ENCODE peak calls at places on chromosome 19, in nine cellular contexts. One of them, this sample, is unnamed.

GRCh38 chr19:40927567-40927966 is 45.5 kb upstream of the CYP2A7 start:
- DNase-seq in ovary: no peak
- DNase-seq in ureter: no peak
- DNase-seq in activated CD4-positive, CD25-positive, alpha-beta regulatory T cell: no peak
- DNase-seq in stimulated activated naive CD4-positive, alpha-beta T cell: no peak
- DNase-seq in NCI-H774: no peak
- DNase-seq in ACHN: no peak
- DNase-seq in effector CD4-positive, alpha-beta T cell: no peak
- DNase-seq in adipocyte: no peak
- DNase-seq in this sample: no peak

GRCh38 chr19:5903502-5904301 is at the start of gene NDUFA11:
- DNase-seq in ovary: peak; percentile 97
- DNase-seq in ureter: peak; percentile 99
- DNase-seq in activated CD4-positive, CD25-positive, alpha-beta regulatory T cell: peak; percentile 97
- DNase-seq in stimulated activated naive CD4-positive, alpha-beta T cell: peak; percentile 99
- DNase-seq in NCI-H774: peak; percentile 92
- DNase-seq in ACHN: peak; percentile 92
- DNase-seq in effector CD4-positive, alpha-beta T cell: peak; percentile 98
- DNase-seq in adipocyte: peak; percentile 98
- DNase-seq in this sample: peak; percentile 97

GRCh38 chr19:53910170-53910518 is 1.1 kb downstream of the CACNG7 start:
- DNase-seq in ovary: no peak
- DNase-seq in ureter: no peak
- DNase-seq in activated CD4-positive, CD25-positive, alpha-beta regulatory T cell: no peak
- DNase-seq in stimulated activated naive CD4-positive, alpha-beta T cell: no peak
- DNase-seq in NCI-H774: no peak
- DNase-seq in ACHN: no peak
- DNase-seq in effector CD4-positive, alpha-beta T cell: no peak
- DNase-seq in adipocyte: no peak
- DNase-seq in this sample: no peak

GRCh38 chr19:56309511-56310185 is 5.0 kb downstream of the ZSCAN5A start:
- DNase-seq in ovary: no peak
- DNase-seq in ureter: no peak
- DNase-seq in activated CD4-positive, CD25-positive, alpha-beta regulatory T cell: peak; percentile 31
- DNase-seq in stimulated activated naive CD4-positive, alpha-beta T cell: no peak
- DNase-seq in NCI-H774: no peak
- DNase-seq in ACHN: peak; percentile 62
- DNase-seq in effector CD4-positive, alpha-beta T cell: peak; percentile 27
- DNase-seq in adipocyte: peak; percentile 44
- DNase-seq in this sample: peak; percentile 24

GRCh38 chr19:13684021-13684420 is 80.3 kb upstream of the MRI1 start:
- DNase-seq in ovary: no peak
- DNase-seq in ureter: no peak
- DNase-seq in activated CD4-positive, CD25-positive, alpha-beta regulatory T cell: no peak
- DNase-seq in stimulated activated naive CD4-positive, alpha-beta T cell: no peak
- DNase-seq in NCI-H774: no peak
- DNase-seq in ACHN: no peak
- DNase-seq in effector CD4-positive, alpha-beta T cell: no peak
- DNase-seq in adipocyte: no peak
- DNase-seq in this sample: no peak

GRCh38 chr19:37594982-37595382 is 306 bp downstream of the ZNF540 start:
- DNase-seq in ovary: peak; percentile 72
- DNase-seq in ureter: peak; percentile 65
- DNase-seq in activated CD4-positive, CD25-positive, alpha-beta regulatory T cell: peak; percentile 46
- DNase-seq in stimulated activated naive CD4-positive, alpha-beta T cell: peak; percentile 68
- DNase-seq in NCI-H774: no peak
- DNase-seq in ACHN: peak; percentile 1
- DNase-seq in effector CD4-positive, alpha-beta T cell: peak; percentile 50
- DNase-seq in adipocyte: peak; percentile 77
- DNase-seq in this sample: peak; percentile 75

GRCh38 chr19:4652075-4652474 is 12.8 kb downstream of the TNFAIP8L1 start:
- DNase-seq in ovary: no peak
- DNase-seq in ureter: no peak
- DNase-seq in activated CD4-positive, CD25-positive, alpha-beta regulatory T cell: no peak
- DNase-seq in stimulated activated naive CD4-positive, alpha-beta T cell: no peak
- DNase-seq in NCI-H774: no peak
- DNase-seq in ACHN: no peak
- DNase-seq in effector CD4-positive, alpha-beta T cell: no peak
- DNase-seq in adipocyte: no peak
- DNase-seq in this sample: no peak

GRCh38 chr19:54109651-54110050 is 5.8 kb downstream of the TFPT start:
- DNase-seq in ovary: no peak
- DNase-seq in ureter: no peak
- DNase-seq in activated CD4-positive, CD25-positive, alpha-beta regulatory T cell: no peak
- DNase-seq in stimulated activated naive CD4-positive, alpha-beta T cell: no peak
- DNase-seq in NCI-H774: no peak
- DNase-seq in ACHN: no peak
- DNase-seq in effector CD4-positive, alpha-beta T cell: no peak
- DNase-seq in adipocyte: no peak
- DNase-seq in this sample: no peak

GRCh38 chr19:48258350-48258749 is 2.6 kb upstream of the CARD8 start:
- DNase-seq in ovary: no peak
- DNase-seq in ureter: no peak
- DNase-seq in activated CD4-positive, CD25-positive, alpha-beta regulatory T cell: no peak
- DNase-seq in stimulated activated naive CD4-positive, alpha-beta T cell: peak; percentile 20
- DNase-seq in NCI-H774: no peak
- DNase-seq in ACHN: no peak
- DNase-seq in effector CD4-positive, alpha-beta T cell: peak; percentile 20
- DNase-seq in adipocyte: no peak
- DNase-seq in this sample: no peak

GRCh38 chr19:12655546-12655945 is 11.0 kb downstream of the MAN2B1 start:
- DNase-seq in ovary: no peak
- DNase-seq in ureter: no peak
- DNase-seq in activated CD4-positive, CD25-positive, alpha-beta regulatory T cell: no peak
- DNase-seq in stimulated activated naive CD4-positive, alpha-beta T cell: no peak
- DNase-seq in NCI-H774: no peak
- DNase-seq in ACHN: no peak
- DNase-seq in effector CD4-positive, alpha-beta T cell: no peak
- DNase-seq in adipocyte: no peak
- DNase-seq in this sample: no peak

GRCh38 chr19:2888739-2889224 is 11.9 kb upstream of the ZNF57 start:
- DNase-seq in ovary: no peak
- DNase-seq in ureter: no peak
- DNase-seq in activated CD4-positive, CD25-positive, alpha-beta regulatory T cell: peak; percentile 31
- DNase-seq in stimulated activated naive CD4-positive, alpha-beta T cell: peak; percentile 59
- DNase-seq in NCI-H774: no peak
- DNase-seq in ACHN: no peak
- DNase-seq in effector CD4-positive, alpha-beta T cell: no peak
- DNase-seq in adipocyte: peak; percentile 40
- DNase-seq in this sample: no peak

GRCh38 chr19:55261671-55262126 is 2.9 kb upstream of the PPP6R1 start:
- DNase-seq in ovary: no peak
- DNase-seq in ureter: no peak
- DNase-seq in activated CD4-positive, CD25-positive, alpha-beta regulatory T cell: no peak
- DNase-seq in stimulated activated naive CD4-positive, alpha-beta T cell: no peak
- DNase-seq in NCI-H774: no peak
- DNase-seq in ACHN: no peak
- DNase-seq in effector CD4-positive, alpha-beta T cell: no peak
- DNase-seq in adipocyte: no peak
- DNase-seq in this sample: no peak

GRCh38 chr19:39078436-39079200 is 5.5 kb upstream of the ACP7 start:
- DNase-seq in ovary: no peak
- DNase-seq in ureter: no peak
- DNase-seq in activated CD4-positive, CD25-positive, alpha-beta regulatory T cell: no peak
- DNase-seq in stimulated activated naive CD4-positive, alpha-beta T cell: no peak
- DNase-seq in NCI-H774: no peak
- DNase-seq in ACHN: peak; percentile 86
- DNase-seq in effector CD4-positive, alpha-beta T cell: no peak
- DNase-seq in adipocyte: peak; percentile 92
- DNase-seq in this sample: no peak

GRCh38 chr19:48103922-48104321 is 6.7 kb downstream of the PLA2G4C start:
- DNase-seq in ovary: no peak
- DNase-seq in ureter: no peak
- DNase-seq in activated CD4-positive, CD25-positive, alpha-beta regulatory T cell: no peak
- DNase-seq in stimulated activated naive CD4-positive, alpha-beta T cell: no peak
- DNase-seq in NCI-H774: no peak
- DNase-seq in ACHN: no peak
- DNase-seq in effector CD4-positive, alpha-beta T cell: no peak
- DNase-seq in adipocyte: no peak
- DNase-seq in this sample: no peak

GRCh38 chr19:55212447-55212846 is 3.1 kb upstream of the PTPRH start:
- DNase-seq in ovary: no peak
- DNase-seq in ureter: no peak
- DNase-seq in activated CD4-positive, CD25-positive, alpha-beta regulatory T cell: no peak
- DNase-seq in stimulated activated naive CD4-positive, alpha-beta T cell: no peak
- DNase-seq in NCI-H774: peak; percentile 28
- DNase-seq in ACHN: peak; percentile 68
- DNase-seq in effector CD4-positive, alpha-beta T cell: no peak
- DNase-seq in adipocyte: no peak
- DNase-seq in this sample: no peak

GRCh38 chr19:29525901-29526729 is at the start of gene VSTM2B:
- DNase-seq in ovary: no peak
- DNase-seq in ureter: no peak
- DNase-seq in activated CD4-positive, CD25-positive, alpha-beta regulatory T cell: no peak
- DNase-seq in stimulated activated naive CD4-positive, alpha-beta T cell: no peak
- DNase-seq in NCI-H774: no peak
- DNase-seq in ACHN: no peak
- DNase-seq in effector CD4-positive, alpha-beta T cell: no peak
- DNase-seq in adipocyte: no peak
- DNase-seq in this sample: no peak

GRCh38 chr19:56109216-56109615 is 11.9 kb downstream of the ZNF787 start:
- DNase-seq in ovary: no peak
- DNase-seq in ureter: no peak
- DNase-seq in activated CD4-positive, CD25-positive, alpha-beta regulatory T cell: no peak
- DNase-seq in stimulated activated naive CD4-positive, alpha-beta T cell: no peak
- DNase-seq in NCI-H774: no peak
- DNase-seq in ACHN: no peak
- DNase-seq in effector CD4-positive, alpha-beta T cell: no peak
- DNase-seq in adipocyte: no peak
- DNase-seq in this sample: no peak

GRCh38 chr19:3162418-3163229 is 15.9 kb upstream of the S1PR4 start:
- DNase-seq in ovary: no peak
- DNase-seq in ureter: no peak
- DNase-seq in activated CD4-positive, CD25-positive, alpha-beta regulatory T cell: no peak
- DNase-seq in stimulated activated naive CD4-positive, alpha-beta T cell: no peak
- DNase-seq in NCI-H774: no peak
- DNase-seq in ACHN: no peak
- DNase-seq in effector CD4-positive, alpha-beta T cell: no peak
- DNase-seq in adipocyte: peak; percentile 38
- DNase-seq in this sample: peak; percentile 57

GRCh38 chr19:46787331-46788100 is 878 bp downstream of the SLC1A5 start:
- DNase-seq in ovary: peak; percentile 73
- DNase-seq in ureter: peak; percentile 76
- DNase-seq in activated CD4-positive, CD25-positive, alpha-beta regulatory T cell: no peak
- DNase-seq in stimulated activated naive CD4-positive, alpha-beta T cell: no peak
- DNase-seq in NCI-H774: no peak
- DNase-seq in ACHN: peak; percentile 59
- DNase-seq in effector CD4-positive, alpha-beta T cell: peak; percentile 20
- DNase-seq in adipocyte: peak; percentile 79
- DNase-seq in this sample: peak; percentile 11

GRCh38 chr19:42528354-42529247 is at the start of gene CEACAM1:
- DNase-seq in ovary: no peak
- DNase-seq in ureter: peak; percentile 70
- DNase-seq in activated CD4-positive, CD25-positive, alpha-beta regulatory T cell: no peak
- DNase-seq in stimulated activated naive CD4-positive, alpha-beta T cell: peak; percentile 25
- DNase-seq in NCI-H774: no peak
- DNase-seq in ACHN: peak; percentile 8
- DNase-seq in effector CD4-positive, alpha-beta T cell: peak; percentile 28
- DNase-seq in adipocyte: no peak
- DNase-seq in this sample: no peak

GRCh38 chr19:16779539-16780163 is 49.5 kb upstream of the SIN3B start:
- DNase-seq in ovary: no peak
- DNase-seq in ureter: no peak
- DNase-seq in activated CD4-positive, CD25-positive, alpha-beta regulatory T cell: no peak
- DNase-seq in stimulated activated naive CD4-positive, alpha-beta T cell: no peak
- DNase-seq in NCI-H774: no peak
- DNase-seq in ACHN: no peak
- DNase-seq in effector CD4-positive, alpha-beta T cell: no peak
- DNase-seq in adipocyte: no peak
- DNase-seq in this sample: no peak

GRCh38 chr19:17331254-17331558 is 3.4 kb downstream of the ANO8 start:
- DNase-seq in ovary: no peak
- DNase-seq in ureter: no peak
- DNase-seq in activated CD4-positive, CD25-positive, alpha-beta regulatory T cell: no peak
- DNase-seq in stimulated activated naive CD4-positive, alpha-beta T cell: no peak
- DNase-seq in NCI-H774: peak; percentile 10
- DNase-seq in ACHN: no peak
- DNase-seq in effector CD4-positive, alpha-beta T cell: no peak
- DNase-seq in adipocyte: no peak
- DNase-seq in this sample: no peak

GRCh38 chr19:2462635-2463421 is 6.1 kb upstream of the LMNB2 start:
- DNase-seq in ovary: peak; percentile 91
- DNase-seq in ureter: peak; percentile 85
- DNase-seq in activated CD4-positive, CD25-positive, alpha-beta regulatory T cell: no peak
- DNase-seq in stimulated activated naive CD4-positive, alpha-beta T cell: no peak
- DNase-seq in NCI-H774: peak; percentile 81
- DNase-seq in ACHN: peak; percentile 96
- DNase-seq in effector CD4-positive, alpha-beta T cell: no peak
- DNase-seq in adipocyte: peak; percentile 96
- DNase-seq in this sample: peak; percentile 76

GRCh38 chr19:532578-533484 is 1.3 kb downstream of the CDC34 start:
- DNase-seq in ovary: peak; percentile 84
- DNase-seq in ureter: no peak
- DNase-seq in activated CD4-positive, CD25-positive, alpha-beta regulatory T cell: no peak
- DNase-seq in stimulated activated naive CD4-positive, alpha-beta T cell: peak; percentile 39
- DNase-seq in NCI-H774: no peak
- DNase-seq in ACHN: peak; percentile 65
- DNase-seq in effector CD4-positive, alpha-beta T cell: peak; percentile 38
- DNase-seq in adipocyte: peak; percentile 87
- DNase-seq in this sample: peak; percentile 67

GRCh38 chr19:8224394-8225145 is 15.4 kb downstream of the CERS4 start:
- DNase-seq in ovary: no peak
- DNase-seq in ureter: no peak
- DNase-seq in activated CD4-positive, CD25-positive, alpha-beta regulatory T cell: no peak
- DNase-seq in stimulated activated naive CD4-positive, alpha-beta T cell: no peak
- DNase-seq in NCI-H774: no peak
- DNase-seq in ACHN: no peak
- DNase-seq in effector CD4-positive, alpha-beta T cell: no peak
- DNase-seq in adipocyte: no peak
- DNase-seq in this sample: no peak

GRCh38 chr19:18589380-18590272 is 1.0 kb downstream of the REX1BD start:
- DNase-seq in ovary: peak; percentile 66
- DNase-seq in ureter: peak; percentile 71
- DNase-seq in activated CD4-positive, CD25-positive, alpha-beta regulatory T cell: peak; percentile 46
- DNase-seq in stimulated activated naive CD4-positive, alpha-beta T cell: no peak
- DNase-seq in NCI-H774: peak; percentile 27
- DNase-seq in ACHN: peak; percentile 72
- DNase-seq in effector CD4-positive, alpha-beta T cell: peak; percentile 71
- DNase-seq in adipocyte: peak; percentile 79
- DNase-seq in this sample: peak; percentile 68

GRCh38 chr19:1872807-1873523 is 9.6 kb upstream of the KLF16 start:
- DNase-seq in ovary: no peak
- DNase-seq in ureter: no peak
- DNase-seq in activated CD4-positive, CD25-positive, alpha-beta regulatory T cell: no peak
- DNase-seq in stimulated activated naive CD4-positive, alpha-beta T cell: no peak
- DNase-seq in NCI-H774: no peak
- DNase-seq in ACHN: no peak
- DNase-seq in effector CD4-positive, alpha-beta T cell: no peak
- DNase-seq in adipocyte: no peak
- DNase-seq in this sample: no peak

GRCh38 chr19:41367848-41368301 is 3.9 kb upstream of the B9D2 start:
- DNase-seq in ovary: no peak
- DNase-seq in ureter: no peak
- DNase-seq in activated CD4-positive, CD25-positive, alpha-beta regulatory T cell: no peak
- DNase-seq in stimulated activated naive CD4-positive, alpha-beta T cell: no peak
- DNase-seq in NCI-H774: no peak
- DNase-seq in ACHN: peak; percentile 88
- DNase-seq in effector CD4-positive, alpha-beta T cell: no peak
- DNase-seq in adipocyte: peak; percentile 92
- DNase-seq in this sample: no peak

GRCh38 chr19:57974434-57974833 is at the start of gene C19orf18:
- DNase-seq in ovary: no peak
- DNase-seq in ureter: no peak
- DNase-seq in activated CD4-positive, CD25-positive, alpha-beta regulatory T cell: no peak
- DNase-seq in stimulated activated naive CD4-positive, alpha-beta T cell: no peak
- DNase-seq in NCI-H774: no peak
- DNase-seq in ACHN: no peak
- DNase-seq in effector CD4-positive, alpha-beta T cell: no peak
- DNase-seq in adipocyte: no peak
- DNase-seq in this sample: no peak

GRCh38 chr19:23294141-23294540 is 43.9 kb upstream of the ZNF724 start:
- DNase-seq in ovary: no peak
- DNase-seq in ureter: no peak
- DNase-seq in activated CD4-positive, CD25-positive, alpha-beta regulatory T cell: no peak
- DNase-seq in stimulated activated naive CD4-positive, alpha-beta T cell: no peak
- DNase-seq in NCI-H774: no peak
- DNase-seq in ACHN: no peak
- DNase-seq in effector CD4-positive, alpha-beta T cell: no peak
- DNase-seq in adipocyte: no peak
- DNase-seq in this sample: no peak

GRCh38 chr19:50477751-50478515 is 1.3 kb upstream of the GARIN5A start:
- DNase-seq in ovary: no peak
- DNase-seq in ureter: no peak
- DNase-seq in activated CD4-positive, CD25-positive, alpha-beta regulatory T cell: no peak
- DNase-seq in stimulated activated naive CD4-positive, alpha-beta T cell: no peak
- DNase-seq in NCI-H774: no peak
- DNase-seq in ACHN: no peak
- DNase-seq in effector CD4-positive, alpha-beta T cell: no peak
- DNase-seq in adipocyte: no peak
- DNase-seq in this sample: no peak